ENCODE peak calls at places on chromosomes 13 and 19, in four cellular contexts. One of them, this sample, is unnamed.
A peak's percentile ranks its signal among the peaks of the same experiment; 100 is the strongest.

GRCh38 chr19:39413903-39414608 is 1.6 kb downstream of the PLEKHG2 start:
- DNase-seq in K562: peak; percentile 52
- DNase-seq in HepG2: peak; percentile 32
- DNase-seq in H1: no peak
- DNase-seq in this sample: no peak

GRCh38 chr13:48749699-48750473 is 96.2 kb downstream of the CYSLTR2 start:
- DNase-seq in K562: peak; percentile 31
- DNase-seq in HepG2: peak; percentile 76
- DNase-seq in H1: peak; percentile 46
- DNase-seq in this sample: peak; percentile 73

GRCh38 chr13:81990652-81991051 is 1649.7 kb upstream of the SPRY2 start:
- DNase-seq in K562: no peak
- DNase-seq in HepG2: no peak
- DNase-seq in H1: no peak
- DNase-seq in this sample: no peak

GRCh38 chr19:41352609-41353465 is 885 bp downstream of the TGFB1 start:
- DNase-seq in K562: peak; percentile 73
- DNase-seq in HepG2: peak; percentile 54
- DNase-seq in H1: no peak
- DNase-seq in this sample: no peak

GRCh38 chr19:50877338-50877737 is 4.1 kb downstream of the KLK2 start:
- DNase-seq in K562: no peak
- DNase-seq in HepG2: no peak
- DNase-seq in H1: no peak
- DNase-seq in this sample: no peak

GRCh38 chr19:10408511-10409291 is 5.4 kb upstream of the CDC37 start:
- DNase-seq in K562: peak; percentile 2
- DNase-seq in HepG2: no peak
- DNase-seq in H1: no peak
- DNase-seq in this sample: no peak

GRCh38 chr13:21894703-21895699 is 224.1 kb downstream of the FGF9 start:
- DNase-seq in K562: no peak
- DNase-seq in HepG2: no peak
- DNase-seq in H1: no peak
- DNase-seq in this sample: no peak

GRCh38 chr19:10226376-10227214 is 4.5 kb downstream of the S1PR2 start:
- DNase-seq in K562: peak; percentile 29
- DNase-seq in HepG2: no peak
- DNase-seq in H1: no peak
- DNase-seq in this sample: no peak

GRCh38 chr19:34232566-34233481 is 21.5 kb upstream of the GARRE1 start:
- DNase-seq in K562: peak; percentile 32
- DNase-seq in HepG2: peak; percentile 56
- DNase-seq in H1: no peak
- DNase-seq in this sample: no peak

GRCh38 chr13:60134376-60134775 is 29.4 kb downstream of the DIAPH3 start:
- DNase-seq in K562: no peak
- DNase-seq in HepG2: no peak
- DNase-seq in H1: no peak
- DNase-seq in this sample: no peak

GRCh38 chr19:54160948-54161347 is 1.4 kb upstream of the LENG1 start:
- DNase-seq in K562: no peak
- DNase-seq in HepG2: no peak
- DNase-seq in H1: no peak
- DNase-seq in this sample: no peak

GRCh38 chr13:41306271-41307150 is 4.6 kb upstream of the NAA16 start:
- DNase-seq in K562: no peak
- DNase-seq in HepG2: no peak
- DNase-seq in H1: no peak
- DNase-seq in this sample: no peak

GRCh38 chr19:41116261-41116660 is 2.0 kb downstream of the CYP2F1 start:
- DNase-seq in K562: no peak
- DNase-seq in HepG2: no peak
- DNase-seq in H1: no peak
- DNase-seq in this sample: no peak

GRCh38 chr19:7069904-7070226 is 362 bp downstream of the ZNF557 start:
- DNase-seq in K562: no peak
- DNase-seq in HepG2: no peak
- DNase-seq in H1: no peak
- DNase-seq in this sample: no peak

GRCh38 chr13:105762096-105762495 is 773.4 kb downstream of the EFNB2 start:
- DNase-seq in K562: no peak
- DNase-seq in HepG2: no peak
- DNase-seq in H1: no peak
- DNase-seq in this sample: no peak

GRCh38 chr13:66805657-66806056 is 424.5 kb downstream of the PCDH9 start:
- DNase-seq in K562: no peak
- DNase-seq in HepG2: no peak
- DNase-seq in H1: no peak
- DNase-seq in this sample: no peak

GRCh38 chr19:44643605-44644390 is at the start of gene PVR:
- DNase-seq in K562: peak; percentile 76
- DNase-seq in HepG2: peak; percentile 50
- DNase-seq in H1: peak; percentile 29
- DNase-seq in this sample: no peak

GRCh38 chr13:82847595-82847994 is 1034.7 kb downstream of the SLITRK1 start:
- DNase-seq in K562: no peak
- DNase-seq in HepG2: no peak
- DNase-seq in H1: no peak
- DNase-seq in this sample: no peak

GRCh38 chr13:50909605-50910482 is at the start of gene RNASEH2B:
- DNase-seq in K562: peak; percentile 73
- DNase-seq in HepG2: peak; percentile 58
- DNase-seq in H1: no peak
- DNase-seq in this sample: no peak

GRCh38 chr13:110127986-110128511 is 178.9 kb downstream of the COL4A1 start:
- DNase-seq in K562: no peak
- DNase-seq in HepG2: no peak
- DNase-seq in H1: no peak
- DNase-seq in this sample: no peak

GRCh38 chr19:34155686-34156085 is 16.6 kb upstream of the LSM14A start:
- DNase-seq in K562: no peak
- DNase-seq in HepG2: no peak
- DNase-seq in H1: no peak
- DNase-seq in this sample: no peak

GRCh38 chr13:27131202-27131623 is 40.4 kb downstream of the USP12 start:
- DNase-seq in K562: peak; percentile 33
- DNase-seq in HepG2: no peak
- DNase-seq in H1: no peak
- DNase-seq in this sample: peak; percentile 99

GRCh38 chr13:87129602-87130300 is 541.4 kb upstream of the SLITRK5 start:
- DNase-seq in K562: no peak
- DNase-seq in HepG2: no peak
- DNase-seq in H1: no peak
- DNase-seq in this sample: no peak

GRCh38 chr19:35334064-35334753 is 5.2 kb downstream of the CD22 start:
- DNase-seq in K562: no peak
- DNase-seq in HepG2: no peak
- DNase-seq in H1: no peak
- DNase-seq in this sample: no peak

GRCh38 chr19:49746206-49746958 is 16.7 kb downstream of the TSKS start:
- DNase-seq in K562: peak; percentile 100
- DNase-seq in HepG2: peak; percentile 36
- DNase-seq in H1: peak; percentile 97
- DNase-seq in this sample: no peak

GRCh38 chr19:49932731-49933131 is 3.4 kb upstream of the NUP62 start:
- DNase-seq in K562: no peak
- DNase-seq in HepG2: no peak
- DNase-seq in H1: no peak
- DNase-seq in this sample: no peak

GRCh38 chr19:29495091-29495490 is 30.7 kb upstream of the VSTM2B start:
- DNase-seq in K562: no peak
- DNase-seq in HepG2: no peak
- DNase-seq in H1: no peak
- DNase-seq in this sample: no peak

GRCh38 chr13:113835461-113836274 is 28.2 kb downstream of the GAS6 start:
- DNase-seq in K562: no peak
- DNase-seq in HepG2: no peak
- DNase-seq in H1: no peak
- DNase-seq in this sample: no peak

GRCh38 chr19:55426042-55426441 is 17.1 kb downstream of the SHISA7 start:
- DNase-seq in K562: no peak
- DNase-seq in HepG2: no peak
- DNase-seq in H1: no peak
- DNase-seq in this sample: no peak

GRCh38 chr13:106381083-106381482 is 154.4 kb downstream of the EFNB2 start:
- DNase-seq in K562: no peak
- DNase-seq in HepG2: no peak
- DNase-seq in H1: no peak
- DNase-seq in this sample: no peak

GRCh38 chr19:38042132-38042531 is 135.1 kb downstream of the SIPA1L3 start:
- DNase-seq in K562: no peak
- DNase-seq in HepG2: no peak
- DNase-seq in H1: no peak
- DNase-seq in this sample: no peak

GRCh38 chr19:38043649-38044144 is 136.7 kb downstream of the SIPA1L3 start:
- DNase-seq in K562: no peak
- DNase-seq in HepG2: no peak
- DNase-seq in H1: no peak
- DNase-seq in this sample: no peak

GRCh38 chr19:38036707-38037106 is 129.7 kb downstream of the SIPA1L3 start:
- DNase-seq in K562: no peak
- DNase-seq in HepG2: no peak
- DNase-seq in H1: no peak
- DNase-seq in this sample: no peak

GRCh38 chr19:38037151-38037611 is 130.2 kb downstream of the SIPA1L3 start:
- DNase-seq in K562: no peak
- DNase-seq in HepG2: no peak
- DNase-seq in H1: no peak
- DNase-seq in this sample: no peak

DNA sequence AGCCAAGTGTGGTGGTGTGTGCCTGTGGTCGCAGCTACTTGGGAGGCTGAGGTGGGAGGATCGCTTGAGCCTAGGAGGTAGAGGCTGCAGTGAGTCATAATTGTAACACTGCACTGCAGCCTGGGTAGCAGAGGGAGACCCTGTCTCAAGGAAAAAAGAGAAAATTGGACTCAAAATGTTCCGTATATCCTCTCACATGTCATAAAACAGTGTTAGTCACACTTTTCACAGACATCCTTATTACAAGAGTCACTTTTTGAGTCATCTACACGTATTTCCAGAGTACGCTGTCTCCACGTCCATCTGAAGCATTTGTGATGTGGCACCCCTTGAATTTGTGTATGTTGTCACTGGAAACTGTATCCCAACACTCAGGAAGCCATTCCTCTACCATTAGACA is 133.0 kb downstream of the SIPA1L3 start:
- DNase-seq in K562: no peak
- DNase-seq in HepG2: no peak
- DNase-seq in H1: no peak
- DNase-seq in this sample: no peak
- TF ChIP-seq HDAC2 in K562: no peak
- TF ChIP-seq HDAC2 in HepG2: no peak
- TF ChIP-seq HDAC2 in H1: no peak
- TF ChIP-seq HDAC2 in this sample: no peak

GRCh38 chr19:48170817-48171347 is 402 bp downstream of the ZSWIM9 start:
- DNase-seq in K562: no peak
- DNase-seq in HepG2: no peak
- DNase-seq in H1: no peak
- DNase-seq in this sample: no peak
- TF ChIP-seq GABPA in K562: no peak
- TF ChIP-seq GABPA in HepG2: no peak
- TF ChIP-seq GABPA in H1: no peak
- TF ChIP-seq GABPA in this sample: no peak

DNA sequence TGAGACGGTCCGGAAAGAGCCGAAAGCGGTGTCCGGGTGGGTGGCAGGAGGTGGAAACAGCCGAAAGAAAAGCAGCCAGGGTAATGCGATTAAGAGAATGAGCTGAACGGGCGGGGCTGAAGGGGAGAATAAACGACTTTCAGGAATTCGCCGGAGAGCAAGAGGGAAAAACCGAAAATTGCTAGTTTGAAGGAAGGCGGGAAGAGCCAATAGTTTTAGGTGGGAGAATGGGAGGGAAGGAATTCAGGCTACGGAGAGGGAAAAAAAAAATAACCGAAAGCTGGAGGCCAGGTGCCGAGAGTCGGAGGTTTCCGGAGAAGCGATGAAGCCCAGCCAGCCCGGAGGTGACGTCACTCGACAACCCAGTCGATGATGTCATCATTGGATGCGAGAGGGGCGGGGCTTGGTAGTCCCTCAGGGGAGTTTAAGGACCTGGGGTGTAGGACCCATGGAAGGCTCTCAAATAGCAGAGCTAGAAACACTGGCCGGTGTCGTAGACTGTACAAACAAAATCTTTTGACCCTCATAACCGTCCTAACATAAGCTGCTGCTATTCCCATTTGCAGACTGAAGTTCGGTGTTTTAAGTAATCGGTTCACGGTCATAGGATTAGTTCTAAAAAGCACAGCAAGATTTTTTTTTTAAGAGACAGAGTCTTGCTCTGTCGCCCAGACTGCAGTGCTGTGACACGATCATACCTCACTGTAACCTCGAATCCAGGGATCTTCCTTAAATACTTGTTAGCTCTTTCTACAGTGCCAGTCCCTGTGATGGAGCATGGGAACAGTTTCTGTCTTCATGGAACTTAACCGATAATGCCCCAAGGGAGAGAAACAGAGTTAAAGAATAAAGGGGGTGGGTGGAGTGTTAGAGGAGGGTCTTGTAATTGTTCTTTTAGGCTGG is at the start of gene ZC3H4:
- DNase-seq in K562: peak; percentile 92
- DNase-seq in HepG2: peak; percentile 87
- DNase-seq in H1: peak; percentile 77
- DNase-seq in this sample: peak; percentile 85
- TF ChIP-seq HDAC2 in K562: no peak
- TF ChIP-seq HDAC2 in HepG2: no peak
- TF ChIP-seq HDAC2 in H1: peak; percentile 13
- TF ChIP-seq HDAC2 in this sample: no peak

GRCh38 chr13:30224732-30225131 is 82.6 kb downstream of the KATNAL1 start:
- DNase-seq in K562: no peak
- DNase-seq in HepG2: no peak
- DNase-seq in H1: no peak
- DNase-seq in this sample: no peak

GRCh38 chr13:30222253-30222652 is 85.1 kb downstream of the KATNAL1 start:
- DNase-seq in K562: no peak
- DNase-seq in HepG2: no peak
- DNase-seq in H1: no peak
- DNase-seq in this sample: no peak
- TF ChIP-seq GABPA in K562: no peak
- TF ChIP-seq GABPA in HepG2: no peak
- TF ChIP-seq GABPA in H1: no peak
- TF ChIP-seq GABPA in this sample: no peak

GRCh38 chr19:3670258-3670795 is 29.9 kb downstream of the PIP5K1C start:
- DNase-seq in K562: peak; percentile 88
- DNase-seq in HepG2: no peak
- DNase-seq in H1: no peak
- DNase-seq in this sample: no peak
- TF ChIP-seq HDAC2 in K562: peak; percentile 16
- TF ChIP-seq HDAC2 in HepG2: no peak
- TF ChIP-seq HDAC2 in H1: no peak
- TF ChIP-seq HDAC2 in this sample: no peak